ENCODE peak calls at places on chromosome 19, in seven cellular contexts. H is stromal cell of bone marrow; C is SHP77; J is left colon; E is mesothelial cell of epicardium; X is activated CD4-positive, CD25-positive, alpha-beta regulatory T cell; S is T-helper 1 cell. R is an unnamed sample.

GRCh38 chr19:39502640-39503417 is 4.1 kb downstream of the DLL3 start:
- DNase-seq in J (peak; percentile 37), C (no peak), X (peak; percentile 67), E (peak; percentile 76), H (peak; percentile 28), S (peak; percentile 79), R (peak; percentile 77)

GRCh38 chr19:15498910-15499309 is 9.4 kb upstream of the CYP4F22 start:
- DNase-seq in J (no peak), S (no peak), C (no peak), E (no peak), H (no peak), X (no peak), R (no peak)

GRCh38 chr19:44525721-44526430 is 3.6 kb downstream of the CEACAM20 start:
- DNase-seq in E (no peak), X (no peak), J (no peak), H (no peak), S (no peak), C (no peak), R (no peak)

GRCh38 chr19:7970716-7971448 is 27.4 kb upstream of the TIMM44 start:
- DNase-seq in C (peak; percentile 17), H (peak; percentile 10), J (no peak), S (no peak), E (peak; percentile 59), X (no peak), R (peak; percentile 53)

GRCh38 chr19:28968721-28969120 is 244.2 kb downstream of the UQCRFS1 start:
- DNase-seq in C (no peak), H (no peak), E (no peak), S (no peak), X (no peak), J (no peak), R (no peak)

GRCh38 chr19:28419312-28419711 is 793.6 kb downstream of the UQCRFS1 start:
- DNase-seq in H (no peak), C (no peak), X (no peak), E (no peak), J (no peak), S (no peak), R (no peak)

GRCh38 chr19:35641515-35642151 is at the start of gene ETV2:
- DNase-seq in S (peak; percentile 48), C (no peak), E (no peak), J (peak; percentile 35), X (no peak), H (no peak), R (peak; percentile 63)

GRCh38 chr19:41940443-41941409 is 12.5 kb upstream of the ERFL start:
- DNase-seq in E (peak; percentile 46), J (no peak), X (no peak), S (no peak), H (no peak), C (no peak), R (no peak)

GRCh38 chr19:35828694-35829301 is 16.2 kb upstream of the PRODH2 start:
- DNase-seq in H (peak; percentile 42), J (peak; percentile 33), X (no peak), E (peak; percentile 88), C (no peak), S (no peak), R (peak; percentile 79)

GRCh38 chr19:8001995-8002849 is 3.2 kb downstream of the ELAVL1 start:
- DNase-seq in H (peak; percentile 50), E (peak; percentile 91), X (peak; percentile 43), C (peak; percentile 48), S (peak; percentile 72), J (peak; percentile 60), R (peak; percentile 85)

GRCh38 chr19:41521860-41522555 is 54.0 kb upstream of the CEACAM21 start:
- DNase-seq in C (no peak), H (no peak), X (peak; percentile 13), J (no peak), E (no peak), S (no peak), R (no peak)

GRCh38 chr19:35449347-35450043 is 1.4 kb downstream of the FFAR2 start:
- DNase-seq in X (no peak), H (no peak), C (peak; percentile 35), J (no peak), E (no peak), S (no peak), R (no peak)

GRCh38 chr19:787551-787950 is 9.7 kb upstream of the PTBP1 start:
- DNase-seq in X (no peak), J (no peak), E (no peak), H (no peak), S (no peak), C (no peak), R (no peak)

GRCh38 chr19:39686739-39687138 is 17.5 kb upstream of the LGALS14 start:
- DNase-seq in C (no peak), X (no peak), E (no peak), H (no peak), J (no peak), S (no peak), R (no peak)

GRCh38 chr19:49155005-49155826 is at the start of gene HRC:
- DNase-seq in H (no peak), C (no peak), J (no peak), E (no peak), S (no peak), X (no peak), R (no peak)

GRCh38 chr19:46878613-46879375 is 18.0 kb downstream of the ARHGAP35 start:
- DNase-seq in H (peak; percentile 80), E (no peak), X (no peak), C (no peak), J (no peak), S (no peak), R (peak; percentile 72)

GRCh38 chr19:7856679-7857663 is 17.2 kb downstream of the PRR36 start:
- DNase-seq in H (no peak), E (no peak), X (no peak), J (no peak), C (no peak), S (no peak), R (no peak)

GRCh38 chr19:48735031-48735615 is 5.3 kb downstream of the RASIP1 start:
- DNase-seq in S (no peak), C (no peak), X (no peak), E (no peak), H (no peak), J (no peak), R (no peak)

GRCh38 chr19:57110592-57111328 is 9.0 kb upstream of the USP29 start:
- DNase-seq in S (no peak), C (no peak), E (no peak), J (no peak), X (no peak), H (no peak), R (no peak)

GRCh38 chr19:42295831-42296525 is 6.0 kb upstream of the PRR19 start:
- DNase-seq in H (no peak), S (peak; percentile 73), C (peak; percentile 64), X (peak; percentile 79), E (peak; percentile 93), J (peak; percentile 71), R (peak; percentile 66)

GRCh38 chr19:28329429-28329828 is 883.5 kb downstream of the UQCRFS1 start:
- DNase-seq in X (no peak), S (no peak), C (no peak), H (no peak), E (no peak), J (no peak), R (no peak)

R was measured in fibroblast of pulmonary artery.